ENCODE peak calls at places on chromosome 10, in four cellular contexts. Z is right atrium auricular region; E is CD8-positive, alpha-beta memory T cell; X is NB4. H is an unnamed sample.

GRCh38 chr10:97640868-97641811 is 669 bp downstream of the PI4K2A start:
- DNase-seq in Z (peak), E (peak), X (peak), H (no peak)

GRCh38 chr10:79145517-79146470 is 77.0 kb downstream of the ZMIZ1 start:
- DNase-seq in Z (no peak), E (no peak), X (no peak), H (no peak)

GRCh38 chr10:71093531-71093930 is 118.8 kb upstream of the UNC5B start:
- DNase-seq in Z (peak), E (no peak), X (no peak), H (peak)

GRCh38 chr10:15172306-15172840 is 3.9 kb upstream of the NMT2 start:
- DNase-seq in Z (no peak), E (no peak), X (no peak), H (no peak)

GRCh38 chr10:15625261-15625660 is 94.5 kb downstream of the ITGA8 start:
- DNase-seq in Z (no peak), E (no peak), X (no peak), H (no peak)

GRCh38 chr10:126840736-126841135 is 64.5 kb upstream of the DOCK1 start:
- DNase-seq in Z (no peak), E (no peak), X (no peak), H (no peak)

GRCh38 chr10:131219584-131219886 is 92.0 kb downstream of the TCERG1L start:
- DNase-seq in Z (no peak), E (peak), X (no peak), H (no peak)

GRCh38 chr10:22433875-22434274 is 88.6 kb downstream of the SPAG6 start:
- DNase-seq in Z (no peak), E (no peak), X (peak), H (no peak)

GRCh38 chr10:70132098-70133029 is at the start of gene AIFM2:
- DNase-seq in Z (peak), E (peak), X (no peak), H (no peak)

GRCh38 chr10:63553031-63553430 is 31.8 kb downstream of the REEP3 start:
- DNase-seq in Z (no peak), E (no peak), X (no peak), H (no peak)

GRCh38 chr10:18618995-18619394 is 32.4 kb downstream of the NSUN6 start:
- DNase-seq in Z (no peak), E (no peak), X (no peak), H (no peak)

GRCh38 chr10:78927257-78927995 is 141.3 kb upstream of the ZMIZ1 start:
- DNase-seq in Z (no peak), E (no peak), X (no peak), H (no peak)

GRCh38 chr10:43122096-43122495 is 16.1 kb upstream of the CSGALNACT2 start:
- DNase-seq in Z (no peak), E (no peak), X (no peak), H (no peak)

GRCh38 chr10:106711313-106711906 is 453.1 kb downstream of the SORCS1 start:
- DNase-seq in Z (no peak), E (no peak), X (peak), H (no peak)

GRCh38 chr10:86969421-86970041 is 1.2 kb downstream of the ADIRF start:
- DNase-seq in Z (no peak), E (no peak), X (no peak), H (peak)

GRCh38 chr10:132117636-132118190 is 52.0 kb downstream of the JAKMIP3 start:
- DNase-seq in Z (no peak), E (peak), X (no peak), H (no peak)

GRCh38 chr10:111175786-111176185 is 99.0 kb downstream of the ADRA2A start:
- DNase-seq in Z (no peak), E (no peak), X (no peak), H (no peak)

GRCh38 chr10:73773152-73773879 is 8.5 kb upstream of the CHCHD1 start:
- DNase-seq in Z (no peak), E (no peak), X (peak), H (no peak)

GRCh38 chr10:33143160-33143728 is 185.2 kb upstream of the ITGB1 start:
- DNase-seq in Z (no peak), E (no peak), X (peak), H (no peak)

GRCh38 chr10:90136731-90137316 is 435.4 kb downstream of the KIF20B start:
- DNase-seq in Z (no peak), E (no peak), X (peak), H (no peak)

GRCh38 chr10:64529003-64529350 is 1007.8 kb downstream of the REEP3 start:
- DNase-seq in Z (no peak), E (no peak), X (no peak), H (no peak)

GRCh38 chr10:123069271-123069670 is 60.5 kb downstream of the ACADSB start:
- DNase-seq in Z (no peak), E (no peak), X (no peak), H (no peak)

GRCh38 chr10:95784279-95784913 is 28.4 kb downstream of the ENTPD1 start:
- DNase-seq in Z (no peak), E (no peak), X (no peak), H (no peak)

GRCh38 chr10:71946700-71947099 is 17.5 kb upstream of the CHST3 start:
- DNase-seq in Z (no peak), E (no peak), X (no peak), H (no peak)

GRCh38 chr10:69792361-69792760 is 9.3 kb upstream of the COL13A1 start:
- DNase-seq in Z (no peak), E (no peak), X (no peak), H (no peak)

GRCh38 chr10:105797234-105797890 is 1156.3 kb downstream of the SORCS3 start:
- DNase-seq in Z (no peak), E (no peak), X (peak), H (no peak)

GRCh38 chr10:96227206-96227605 is 44.2 kb downstream of the BLNK start:
- DNase-seq in Z (no peak), E (no peak), X (no peak), H (no peak)

GRCh38 chr10:27019827-27020226 is 80.5 kb downstream of the ANKRD26 start:
- DNase-seq in Z (no peak), E (no peak), X (no peak), H (no peak)

GRCh38 chr10:100656479-100656878 is 88.9 kb upstream of the PAX2 start:
- DNase-seq in Z (no peak), E (no peak), X (no peak), H (no peak)

GRCh38 chr10:28925154-28925663 is 247.9 kb downstream of the BAMBI start:
- DNase-seq in Z (peak), E (no peak), X (no peak), H (no peak)

DNA sequence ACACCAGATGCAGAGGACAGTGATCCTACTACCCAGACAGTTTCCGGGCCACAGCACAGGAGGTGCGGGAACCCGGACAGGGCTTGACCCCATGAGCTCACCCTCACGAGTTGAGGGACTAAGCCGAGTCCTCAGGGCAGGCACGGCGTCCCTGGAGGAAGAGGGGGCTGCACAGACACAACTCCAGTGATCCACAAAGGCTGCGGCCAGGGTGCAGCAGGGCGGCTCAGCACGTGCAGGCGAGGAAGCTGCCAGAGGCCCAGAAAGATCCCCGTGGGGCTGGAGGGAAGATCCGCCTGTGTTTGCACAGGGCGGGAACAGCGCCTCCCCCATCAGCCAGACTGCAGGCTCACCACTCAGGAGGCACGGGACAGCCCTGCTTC is 45.9 kb upstream of the TMEM72 start:
- DNase-seq in Z (peak), E (no peak), X (peak), H (no peak)
- H3K4me3 ChIP-seq in Z (peak), E (peak), X (peak), H (peak)

GRCh38 chr10:11011436-11011835 is 6.2 kb upstream of the CELF2 start:
- DNase-seq in Z (no peak), E (no peak), X (no peak), H (no peak)

GRCh38 chr10:11012476-11012875 is 5.2 kb upstream of the CELF2 start:
- DNase-seq in Z (no peak), E (no peak), X (no peak), H (no peak)

GRCh38 chr10:11014671-11015141 is 3.0 kb upstream of the CELF2 start:
- DNase-seq in Z (no peak), E (no peak), X (no peak), H (no peak)

GRCh38 chr10:11011966-11012365 is 5.7 kb upstream of the CELF2 start:
- DNase-seq in Z (no peak), E (no peak), X (no peak), H (no peak)

GRCh38 chr10:11012880-11013279 is 4.8 kb upstream of the CELF2 start:
- DNase-seq in Z (no peak), E (no peak), X (no peak), H (no peak)
- H3K4me3 ChIP-seq in Z (no peak), E (no peak), X (no peak), H (no peak)

DNA sequence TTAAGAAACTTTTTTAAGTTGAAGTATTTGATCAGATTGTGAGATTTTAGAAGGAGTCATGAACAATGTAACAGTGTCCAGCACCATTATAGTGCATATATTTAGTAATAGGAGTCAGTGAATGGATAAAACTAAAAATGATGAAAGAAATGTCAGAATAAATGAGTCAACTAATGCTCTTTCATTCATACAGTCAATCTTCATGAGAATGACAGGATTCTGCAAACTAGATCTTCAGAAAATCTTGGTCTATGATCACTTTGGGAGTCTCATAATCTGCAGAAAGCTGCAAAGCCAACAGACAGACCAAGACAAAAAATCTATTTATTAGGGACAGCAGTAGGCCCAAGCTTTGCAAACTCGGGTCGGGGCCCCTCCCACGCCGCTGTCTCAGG is 710 bp downstream of the RNLS start:
- DNase-seq in Z (no peak), E (no peak), X (no peak), H (no peak)
- H3K4me3 ChIP-seq in Z (peak), E (peak), X (peak), H (peak)

GRCh38 chr10:565676-566075 is 123.8 kb downstream of the DIP2C start:
- DNase-seq in Z (no peak), E (no peak), X (no peak), H (no peak)
- H3K4me3 ChIP-seq in Z (no peak), E (no peak), X (no peak), H (no peak)

DNA sequence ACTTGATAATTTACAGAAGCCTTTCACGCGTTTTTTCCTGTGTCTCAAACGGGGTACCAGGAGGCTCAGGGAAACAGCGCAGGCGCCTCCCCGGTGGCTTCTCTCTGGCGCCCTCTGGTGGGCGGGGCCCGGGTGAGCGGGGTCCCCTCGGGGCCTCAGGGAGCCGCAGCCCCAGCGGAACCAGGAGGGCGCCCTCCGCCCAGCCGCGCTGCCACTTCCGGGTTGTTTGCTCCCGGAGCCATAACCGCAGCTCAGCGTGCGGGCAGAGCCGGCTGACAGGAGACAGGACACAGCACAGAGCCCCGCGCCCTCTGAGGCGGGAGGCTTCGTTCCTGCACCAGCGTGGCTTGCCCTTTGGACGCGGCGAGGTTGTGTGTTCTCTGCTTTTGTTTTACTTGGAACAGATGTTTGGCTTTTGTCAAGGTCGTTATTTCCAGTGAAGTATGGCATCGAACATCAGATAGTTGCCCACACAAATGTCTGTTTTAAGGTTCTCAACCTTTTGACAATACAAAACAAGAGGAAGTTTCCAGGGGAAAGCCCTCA is 6.9 kb upstream of the CYP2E1 start:
- DNase-seq in Z (no peak), E (peak), X (peak), H (no peak)
- H3K4me3 ChIP-seq in Z (peak), E (peak), X (peak), H (peak)

GRCh38 chr10:101777857-101778145 is 1.9 kb upstream of the FGF8 start:
- DNase-seq in Z (no peak), E (no peak), X (no peak), H (no peak)

GRCh38 chr10:101780187-101780817 is 2.9 kb downstream of the NPM3 start:
- DNase-seq in Z (no peak), E (no peak), X (no peak), H (no peak)

GRCh38 chr10:101778151-101778780 is 2.4 kb upstream of the FGF8 start:
- DNase-seq in Z (peak), E (peak), X (no peak), H (no peak)

GRCh38 chr10:101779544-101780186 is 3.6 kb downstream of the NPM3 start:
- DNase-seq in Z (peak), E (peak), X (peak), H (no peak)

GRCh38 chr10:101778781-101779543 is 3.0 kb upstream of the FGF8 start:
- DNase-seq in Z (peak), E (peak), X (no peak), H (no peak)
- H3K4me3 ChIP-seq in Z (peak), E (peak), X (no peak), H (peak)

DNA sequence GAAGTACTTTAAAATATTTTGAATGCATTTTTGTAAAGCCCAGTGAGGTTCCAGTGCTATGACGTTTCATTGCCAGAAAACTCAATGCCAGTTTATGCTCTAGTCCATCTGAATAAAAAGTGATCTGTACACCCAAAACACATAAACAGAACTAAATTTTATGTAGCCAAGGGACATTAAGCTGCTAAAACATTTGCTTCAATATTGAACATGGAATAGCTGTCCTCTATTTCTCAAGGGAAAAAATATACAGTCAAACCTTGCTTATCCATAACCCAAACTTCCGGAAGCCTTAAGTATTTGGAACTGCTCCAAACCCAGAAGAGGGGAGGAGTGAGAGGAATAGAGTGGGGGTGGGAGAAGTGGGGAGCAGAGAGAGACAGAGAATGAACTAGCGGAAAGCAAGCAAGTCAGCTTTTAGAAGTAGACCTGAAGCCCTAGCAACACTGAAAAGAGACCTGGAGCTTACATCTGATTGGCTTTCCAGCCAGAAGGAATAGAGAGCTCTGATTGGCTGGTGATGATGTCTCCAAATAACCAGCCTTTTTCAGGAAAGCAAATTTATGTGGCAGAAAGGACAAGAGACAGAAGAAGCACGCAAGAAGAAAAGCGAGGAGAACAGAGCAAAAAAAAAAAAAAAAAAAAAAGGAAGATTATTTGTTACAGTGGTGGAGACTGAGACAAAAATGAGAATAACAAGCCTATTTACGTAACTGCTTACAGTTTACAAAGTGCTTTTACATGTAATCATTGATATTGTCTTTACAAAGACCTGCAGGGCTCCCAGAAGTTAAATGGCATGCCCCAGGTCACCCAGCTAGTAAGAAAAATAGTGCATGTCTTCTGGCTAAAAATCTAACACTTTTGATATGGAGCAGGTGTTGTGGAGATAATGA is 196.0 kb downstream of the RNLS start:
- DNase-seq in Z (no peak), E (no peak), X (peak), H (no peak)
- H3K4me3 ChIP-seq in Z (peak), E (peak), X (no peak), H (no peak)

DNA sequence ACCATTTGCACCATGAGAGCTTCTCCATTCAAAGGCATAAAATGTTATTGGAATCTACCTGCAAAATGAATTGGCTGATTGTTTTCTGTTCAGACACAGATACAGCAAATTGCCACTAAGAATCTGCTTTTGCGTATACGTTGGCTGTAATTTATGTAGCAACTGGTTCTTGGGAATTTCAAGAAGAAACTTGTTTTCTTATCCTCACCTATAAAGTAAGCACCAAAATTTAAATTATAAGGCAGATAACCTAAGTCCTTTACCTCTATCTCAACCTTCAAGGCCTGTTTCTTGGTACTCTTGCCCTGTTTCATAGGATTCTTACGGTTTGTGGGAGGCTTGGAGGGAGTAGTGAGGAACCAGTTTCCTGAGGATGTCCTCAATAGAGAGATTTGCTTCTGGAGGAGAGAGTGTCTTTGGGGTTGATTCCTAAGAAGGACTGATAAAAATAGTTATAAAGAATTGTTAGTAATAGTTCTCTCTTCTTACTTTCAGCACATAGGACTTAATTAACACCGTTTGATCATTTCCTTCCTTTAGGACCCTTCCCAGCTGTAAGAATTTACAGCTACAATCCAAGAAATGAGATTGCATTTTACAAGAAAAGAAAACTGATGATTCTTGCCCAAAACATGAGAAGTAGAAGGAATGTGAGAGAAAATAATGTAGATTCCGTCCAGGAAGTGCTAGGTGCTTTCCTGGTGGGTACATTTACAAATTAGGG is 2.0 kb downstream of the STAMBPL1 start:
- DNase-seq in Z (no peak), E (no peak), X (no peak), H (no peak)
- H3K4me3 ChIP-seq in Z (no peak), E (peak), X (peak), H (no peak)

H was measured in vagina.